ENCODE peak calls at places on chromosomes 16 and 17, in eight cellular contexts. Q is stimulated activated CD4-positive, alpha-beta T cell treated with anti-CD3 and anti-CD28 coated beads, TNF-alpha, amount 100 ng/mL, for 48 hours; G is cerebellar nuclear complex; D is left ventricle myocardium inferior; H is HEK293T; K is AG10803; V is fibroblast of mammary gland; S is stimulated activated CD8-positive, alpha-beta memory T cell treated with anti-CD3 and anti-CD28 coated beads, Interleukin-4, amount 100 ng/mL, for 1 hour. L is an unnamed sample.

GRCh38 chr16:66026211-66026610 is 340.3 kb upstream of the CDH5 start:
- DNase-seq in K (peak; percentile 21), G (no peak), Q (no peak), H (peak; percentile 10), V (peak; percentile 41), D (no peak), S (no peak), L (peak; percentile 27)

GRCh38 chr16:89098767-89099430 is 5.2 kb downstream of the ACSF3 start:
- DNase-seq in K (no peak), G (no peak), D (no peak), Q (no peak), S (no peak), H (no peak), V (no peak), L (no peak)

GRCh38 chr17:58764373-58764772 is 8.7 kb downstream of the PPM1E start:
- DNase-seq in H (no peak), S (no peak), Q (no peak), K (no peak), V (no peak), G (no peak), D (no peak), L (no peak)

GRCh38 chr17:57284583-57284982 is 28.3 kb downstream of the MSI2 start:
- DNase-seq in Q (no peak), S (no peak), V (no peak), D (no peak), G (no peak), K (no peak), H (no peak), L (no peak)

GRCh38 chr17:29855686-29856085 is 74.3 kb downstream of the SSH2 start:
- DNase-seq in Q (no peak), G (no peak), D (no peak), S (no peak), K (peak; percentile 89), V (peak; percentile 67), H (no peak), L (peak; percentile 75)

GRCh38 chr16:760498-761343 is at the start of gene MSLN:
- DNase-seq in D (no peak), H (no peak), K (no peak), Q (no peak), V (no peak), G (no peak), S (no peak), L (no peak)

GRCh38 chr16:12317856-12318591 is 341.5 kb downstream of the SNX29 start:
- DNase-seq in D (no peak), G (no peak), H (no peak), K (no peak), Q (no peak), V (no peak), S (no peak), L (no peak)

GRCh38 chr17:82930043-82930923 is 90.5 kb upstream of the ZNF750 start:
- DNase-seq in V (no peak), Q (no peak), K (no peak), G (no peak), H (no peak), S (no peak), D (peak; percentile 10), L (no peak)

GRCh38 chr17:50630524-50631194 is 4.0 kb upstream of the ABCC3 start:
- DNase-seq in H (peak; percentile 63), D (no peak), V (no peak), G (no peak), Q (peak; percentile 49), K (no peak), S (no peak), L (peak; percentile 68)

GRCh38 chr16:4388275-4389021 is 16.8 kb downstream of the VASN start:
- DNase-seq in K (peak; percentile 57), V (peak; percentile 44), D (peak; percentile 51), S (no peak), G (no peak), Q (no peak), H (no peak), L (no peak)